ENCODE peak calls at places on chromosomes 12 and 14, in seven cellular contexts. I, H, J, C, Z, U and L are unnamed samples.

GRCh38 chr12:127509066-127509778 is 757.7 kb upstream of the TMEM132C start:
- DNase-seq in Z (no peak), J (no peak), C (peak), I (no peak), U (peak), H (peak), L (peak)

GRCh38 chr12:108667349-108667748 is 33.7 kb upstream of the SELPLG start:
- DNase-seq in Z (no peak), I (no peak), J (no peak), H (peak), U (no peak), C (no peak), L (no peak)

GRCh38 chr12:46550266-46550879 is 177.8 kb upstream of the SLC38A2 start:
- DNase-seq in U (no peak), H (no peak), Z (no peak), I (no peak), C (no peak), J (no peak), L (no peak)

GRCh38 chr12:96198970-96199369 is 4.8 kb downstream of the ELK3 start:
- DNase-seq in I (no peak), Z (no peak), H (peak), C (peak), J (no peak), U (peak), L (peak)

GRCh38 chr12:8734873-8735381 is 37.1 kb downstream of the RIMKLB start:
- DNase-seq in I (no peak), J (no peak), U (no peak), Z (no peak), C (peak), H (peak), L (peak)

GRCh38 chr14:37116933-37117844 is 55.2 kb downstream of the SLC25A21 start:
- DNase-seq in Z (no peak), H (peak), C (peak), J (no peak), I (no peak), U (peak), L (peak)

GRCh38 chr12:5452569-5452968 is 20.7 kb downstream of the NTF3 start:
- DNase-seq in I (no peak), U (no peak), C (no peak), H (no peak), J (no peak), Z (no peak), L (no peak)

GRCh38 chr14:74984241-74985027 is 18.3 kb upstream of the EIF2B2 start:
- DNase-seq in J (no peak), C (no peak), H (no peak), U (no peak), Z (no peak), I (no peak), L (no peak)

GRCh38 chr14:78798757-78799156 is 628.6 kb downstream of the NRXN3 start:
- DNase-seq in Z (no peak), U (no peak), C (no peak), H (no peak), I (no peak), J (no peak), L (no peak)

GRCh38 chr14:61451891-61452400 is 130.6 kb downstream of the PRKCH start:
- DNase-seq in H (no peak), Z (no peak), J (no peak), I (no peak), C (no peak), U (no peak), L (no peak)

GRCh38 chr12:124053855-124054254 is 80.8 kb downstream of the ZNF664 start:
- DNase-seq in J (no peak), U (no peak), I (peak), H (peak), Z (peak), C (peak), L (peak)

GRCh38 chr12:131063960-131064359 is 110.3 kb downstream of the ADGRD1 start:
- DNase-seq in J (no peak), H (no peak), Z (no peak), I (no peak), U (no peak), C (no peak), L (no peak)

GRCh38 chr12:52010152-52010622 is 3.4 kb downstream of the TAMALIN start:
- DNase-seq in H (peak), U (no peak), I (peak), J (no peak), Z (peak), C (peak), L (peak)
- H3K4me3 ChIP-seq in H (peak), U (no peak), I (peak), J (peak), Z (peak), C (no peak), L (peak)

DNA sequence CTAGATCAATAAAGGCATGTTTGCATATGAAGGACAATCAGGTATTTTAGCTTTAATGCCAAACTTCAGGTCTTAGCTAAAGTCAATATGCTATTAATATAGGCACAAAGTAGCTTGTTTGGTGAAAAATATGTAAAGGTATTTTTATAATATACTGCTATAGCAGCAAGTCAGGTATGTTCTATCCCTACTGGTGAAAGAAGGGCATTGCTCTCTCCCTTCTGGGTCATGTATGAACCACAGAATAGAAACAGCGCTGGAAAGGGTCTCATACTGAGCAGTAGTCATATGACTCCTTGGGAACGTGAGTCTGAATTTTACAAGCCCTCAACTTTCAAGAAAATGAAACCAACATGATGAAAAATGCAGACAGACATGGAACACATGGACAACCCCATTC is 314.6 kb downstream of the GRIN2B start:
- DNase-seq in I (no peak), U (no peak), J (no peak), Z (no peak), C (no peak), H (no peak), L (no peak)
- TF ChIP-seq CTCF in I (no peak), U (peak), J (no peak), Z (no peak), C (no peak), H (no peak), L (no peak)

GRCh38 chr12:45268672-45269406 is 52.9 kb downstream of the ANO6 start:
- DNase-seq in H (peak), C (peak), U (peak), I (peak), J (no peak), Z (peak), L (peak)
- H3K4me3 ChIP-seq in H (peak), C (no peak), U (no peak), I (no peak), J (no peak), Z (peak), L (peak)

GRCh38 chr12:105321125-105321524 is 9.4 kb upstream of the C12orf75 start:
- DNase-seq in C (no peak), U (no peak), H (no peak), J (no peak), Z (no peak), I (no peak), L (no peak)
- TF ChIP-seq CTCF in C (no peak), U (no peak), H (no peak), J (no peak), Z (no peak), I (no peak), L (no peak)

DNA sequence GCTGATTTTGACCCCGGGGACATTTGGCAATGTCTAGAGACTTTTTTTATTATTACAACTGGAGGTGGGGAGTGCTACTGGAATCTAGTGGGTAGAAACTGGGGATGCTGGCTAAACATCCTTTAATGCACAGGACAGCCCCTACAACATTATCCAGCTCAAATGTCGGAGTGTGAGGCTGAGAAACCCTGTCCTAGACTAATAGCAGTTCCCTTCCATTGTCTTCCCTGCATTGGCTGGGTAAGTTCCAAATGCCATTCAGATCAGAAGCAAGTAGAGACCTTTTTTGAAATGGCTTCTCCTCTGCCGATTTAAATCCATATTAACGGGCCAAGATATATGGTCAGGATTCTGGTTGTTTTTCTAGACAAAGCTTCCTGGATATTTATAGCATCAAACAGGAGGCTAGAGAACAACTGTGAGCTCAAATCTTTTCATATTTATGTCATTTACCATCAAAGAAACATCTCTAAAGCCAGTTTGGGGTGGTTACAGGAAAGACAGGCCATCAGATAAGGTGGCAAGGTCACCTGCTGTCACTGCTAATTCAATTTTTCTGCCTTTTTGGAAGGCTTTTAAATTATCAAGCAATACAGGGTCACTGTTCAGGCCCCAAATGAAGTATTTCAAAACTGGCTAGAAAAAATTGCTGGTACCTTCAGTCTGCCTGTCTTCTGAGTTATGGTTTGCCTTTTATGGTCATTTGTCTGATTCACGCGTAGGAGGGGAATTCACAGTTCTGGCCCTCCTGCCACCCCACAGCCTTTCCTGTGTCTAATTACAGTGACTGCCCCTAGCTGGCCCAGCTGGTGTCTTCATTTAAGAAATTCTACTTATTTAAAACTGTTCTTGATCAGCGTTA is 20.1 kb upstream of the AKAP5 start:
- DNase-seq in U (no peak), I (peak), H (peak), J (no peak), C (peak), Z (no peak), L (peak)
- H3K4me3 ChIP-seq in U (no peak), I (no peak), H (no peak), J (no peak), C (no peak), Z (no peak), L (no peak)

GRCh38 chr14:55423969-55424368 is 12.3 kb upstream of the ATG14 start:
- DNase-seq in U (no peak), J (no peak), H (no peak), C (no peak), Z (no peak), I (no peak), L (no peak)

GRCh38 chr14:55418411-55418810 is 6.8 kb upstream of the ATG14 start:
- DNase-seq in I (no peak), U (no peak), H (no peak), C (no peak), Z (no peak), J (no peak), L (peak)

GRCh38 chr14:55416866-55417265 is 5.2 kb upstream of the ATG14 start:
- DNase-seq in I (peak), Z (no peak), C (no peak), J (no peak), U (no peak), H (peak), L (peak)

GRCh38 chr14:55417955-55418354 is 6.3 kb upstream of the ATG14 start:
- DNase-seq in H (no peak), U (no peak), I (peak), Z (peak), J (no peak), C (no peak), L (no peak)

GRCh38 chr14:55419663-55420062 is 8.0 kb upstream of the ATG14 start:
- DNase-seq in Z (no peak), U (no peak), J (no peak), C (no peak), H (no peak), I (no peak), L (no peak)
- TF ChIP-seq CTCF in Z (no peak), U (no peak), J (no peak), C (no peak), H (no peak), I (no peak), L (no peak)